ENCODE peak calls at places on chromosomes 3 and 15, in seven cellular contexts. Y, I, D, V, P, T and F are unnamed samples.

GRCh38 chr3:12178091-12178820 is 19.5 kb upstream of the TIMP4 start:
- DNase-seq in Y (peak), I (peak), D (no peak), V (peak), P (no peak), T (no peak), F (no peak)

GRCh38 chr3:33061782-33062181 is 35.2 kb downstream of the GLB1 start:
- DNase-seq in Y (no peak), I (peak), D (no peak), V (no peak), P (peak), T (no peak), F (no peak)

GRCh38 chr3:4741404-4742307 is 237.6 kb upstream of the BHLHE40 start:
- DNase-seq in Y (peak), I (peak), D (peak), V (peak), P (peak), T (no peak), F (peak)

GRCh38 chr3:74739242-74739641 is 124.8 kb upstream of the CNTN3 start:
- DNase-seq in Y (no peak), I (no peak), D (no peak), V (no peak), P (no peak), T (no peak), F (no peak)

GRCh38 chr3:44136421-44136820 is 105.3 kb upstream of the TOPAZ1 start:
- DNase-seq in Y (no peak), I (no peak), D (no peak), V (no peak), P (no peak), T (no peak), F (no peak)

GRCh38 chr3:187150599-187150998 is 11.3 kb upstream of the RPL39L start:
- DNase-seq in Y (no peak), I (no peak), D (no peak), V (no peak), P (no peak), T (no peak), F (peak)

GRCh38 chr3:112302881-112303761 is 9.1 kb upstream of the SLC9C1 start:
- DNase-seq in Y (no peak), I (peak), D (no peak), V (no peak), P (no peak), T (no peak), F (no peak)

GRCh38 chr3:47475029-47475569 is 642 bp downstream of the SCAP start:
- DNase-seq in Y (no peak), I (peak), D (no peak), V (no peak), P (no peak), T (no peak), F (peak)

GRCh38 chr3:113746955-113747718 is at the start of gene ATP6V1A:
- DNase-seq in Y (peak), I (no peak), D (no peak), V (no peak), P (peak), T (peak), F (peak)

GRCh38 chr3:50316657-50317242 is 5.8 kb downstream of the HYAL2 start:
- DNase-seq in Y (no peak), I (peak), D (peak), V (peak), P (peak), T (peak), F (peak)

GRCh38 chr15:42619641-42620371 is 44.4 kb downstream of the STARD9 start:
- DNase-seq in Y (no peak), I (no peak), D (no peak), V (no peak), P (no peak), T (no peak), F (no peak)

GRCh38 chr3:172332256-172333041 is 115.8 kb downstream of the GHSR start:
- DNase-seq in Y (peak), I (peak), D (no peak), V (peak), P (peak), T (peak), F (peak)

GRCh38 chr3:168517514-168518071 is 421.9 kb upstream of the GOLIM4 start:
- DNase-seq in Y (peak), I (peak), D (no peak), V (no peak), P (no peak), T (no peak), F (no peak)

GRCh38 chr3:148737104-148737525 is 39.4 kb downstream of the AGTR1 start:
- DNase-seq in Y (peak), I (peak), D (no peak), V (peak), P (no peak), T (no peak), F (no peak)

GRCh38 chr3:151169262-151169661 is 33.8 kb downstream of the GPR171 start:
- DNase-seq in Y (no peak), I (peak), D (no peak), V (no peak), P (no peak), T (no peak), F (no peak)

GRCh38 chr15:60580068-60580467 is 101.1 kb upstream of the ICE2 start:
- DNase-seq in Y (no peak), I (no peak), D (no peak), V (no peak), P (no peak), T (no peak), F (no peak)

GRCh38 chr3:15979490-15979889 is 181.7 kb upstream of the ANKRD28 start:
- DNase-seq in Y (no peak), I (no peak), D (no peak), V (no peak), P (no peak), T (no peak), F (no peak)

GRCh38 chr3:139448104-139448503 is 28.2 kb downstream of the RBP2 start:
- DNase-seq in Y (no peak), I (no peak), D (no peak), V (no peak), P (peak), T (no peak), F (no peak)

GRCh38 chr15:70104227-70104626 is 6.5 kb upstream of the TLE3 start:
- DNase-seq in Y (peak), I (no peak), D (no peak), V (no peak), P (no peak), T (no peak), F (no peak)

GRCh38 chr3:125437631-125438435 is 62.7 kb upstream of the ZNF148 start:
- DNase-seq in Y (peak), I (peak), D (peak), V (peak), P (no peak), T (no peak), F (peak)

GRCh38 chr15:48868549-48868948 is 9.4 kb upstream of the EID1 start:
- DNase-seq in Y (no peak), I (peak), D (no peak), V (no peak), P (no peak), T (no peak), F (no peak)

GRCh38 chr3:150830745-150831144 is 67.8 kb upstream of the SIAH2 start:
- DNase-seq in Y (no peak), I (no peak), D (no peak), V (no peak), P (no peak), T (no peak), F (no peak)

GRCh38 chr3:160403028-160403545 is 3.6 kb downstream of the SMC4 start:
- DNase-seq in Y (no peak), I (peak), D (no peak), V (no peak), P (no peak), T (no peak), F (no peak)

GRCh38 chr3:14151471-14152083 is 26.7 kb downstream of the TMEM43 start:
- DNase-seq in Y (no peak), I (no peak), D (no peak), V (no peak), P (no peak), T (no peak), F (no peak)

GRCh38 chr15:43748376-43748775 is 2.1 kb downstream of the PDIA3 start:
- DNase-seq in Y (no peak), I (peak), D (no peak), V (no peak), P (no peak), T (no peak), F (no peak)

GRCh38 chr15:90560229-90560771 is 30.6 kb downstream of the CRTC3 start:
- DNase-seq in Y (no peak), I (peak), D (no peak), V (peak), P (no peak), T (peak), F (peak)

GRCh38 chr3:8627541-8627940 is 17.1 kb downstream of the SSUH2 start:
- DNase-seq in Y (no peak), I (no peak), D (no peak), V (no peak), P (no peak), T (no peak), F (no peak)

GRCh38 chr15:68643216-68643830 is 64.5 kb downstream of the CORO2B start:
- DNase-seq in Y (no peak), I (no peak), D (no peak), V (no peak), P (no peak), T (peak), F (no peak)

GRCh38 chr3:146625117-146625775 is 20.1 kb upstream of the PLSCR5 start:
- DNase-seq in Y (no peak), I (peak), D (no peak), V (no peak), P (no peak), T (no peak), F (no peak)

GRCh38 chr15:60740787-60741354 is 261.9 kb upstream of the ICE2 start:
- DNase-seq in Y (peak), I (peak), D (no peak), V (no peak), P (no peak), T (no peak), F (no peak)

GRCh38 chr3:48562367-48563095 is 1.1 kb downstream of the UCN2 start:
- DNase-seq in Y (peak), I (no peak), D (no peak), V (no peak), P (no peak), T (no peak), F (no peak)

GRCh38 chr3:48558446-48559134 is 2.0 kb upstream of the PFKFB4 start:
- DNase-seq in Y (peak), I (no peak), D (no peak), V (no peak), P (no peak), T (no peak), F (peak)

GRCh38 chr3:48563382-48563918 is at the start of gene UCN2:
- DNase-seq in Y (no peak), I (peak), D (no peak), V (no peak), P (peak), T (no peak), F (no peak)

GRCh38 chr3:48561045-48561736 is 2.4 kb downstream of the UCN2 start:
- DNase-seq in Y (no peak), I (peak), D (no peak), V (peak), P (peak), T (no peak), F (peak)

DNA sequence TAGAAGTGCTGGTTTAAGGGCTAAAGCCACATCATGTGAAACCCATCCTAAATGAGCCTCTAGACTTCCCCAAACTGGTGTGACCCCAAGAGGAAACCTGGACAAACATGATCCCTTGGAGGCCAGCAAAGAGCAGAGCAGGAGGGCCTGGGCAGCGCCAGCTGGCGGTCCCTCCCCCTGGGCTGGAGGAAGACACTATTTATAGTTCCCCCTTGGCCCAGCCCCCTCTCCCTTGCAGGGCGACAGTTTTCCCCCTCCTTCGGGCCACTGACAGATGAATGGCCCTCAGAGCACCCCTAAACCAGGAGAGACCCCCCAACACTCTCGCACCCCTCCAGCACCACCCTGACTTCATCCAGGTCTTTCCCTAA is 2.9 kb downstream of the UCN2 start:
- DNase-seq in Y (no peak), I (no peak), D (no peak), V (no peak), P (no peak), T (no peak), F (no peak)
- TF ChIP-seq POLR2A in Y (no peak), I (no peak), D (no peak), V (no peak), P (no peak), T (no peak), F (no peak)

GRCh38 chr15:77228831-77229230 is 157.9 kb upstream of the TSPAN3 start:
- DNase-seq in Y (no peak), I (no peak), D (no peak), V (no peak), P (no peak), T (no peak), F (no peak)
- TF ChIP-seq POLR2A in Y (no peak), I (no peak), D (no peak), V (no peak), P (no peak), T (no peak), F (no peak)

GRCh38 chr3:192847918-192848317 is 69.7 kb downstream of the MB21D2 start:
- DNase-seq in Y (no peak), I (peak), D (no peak), V (no peak), P (no peak), T (no peak), F (no peak)

GRCh38 chr3:192848371-192849233 is 69.1 kb downstream of the MB21D2 start:
- DNase-seq in Y (no peak), I (peak), D (no peak), V (no peak), P (no peak), T (no peak), F (no peak)

GRCh38 chr3:192855434-192855833 is 62.2 kb downstream of the MB21D2 start:
- DNase-seq in Y (no peak), I (no peak), D (no peak), V (no peak), P (no peak), T (no peak), F (no peak)

GRCh38 chr3:192850501-192850981 is 67.1 kb downstream of the MB21D2 start:
- DNase-seq in Y (no peak), I (peak), D (no peak), V (no peak), P (peak), T (no peak), F (peak)

GRCh38 chr3:192851821-192852352 is 65.8 kb downstream of the MB21D2 start:
- DNase-seq in Y (peak), I (peak), D (peak), V (no peak), P (peak), T (peak), F (peak)
- TF ChIP-seq POLR2A in Y (no peak), I (no peak), D (no peak), V (no peak), P (no peak), T (no peak), F (no peak)

GRCh38 chr3:17753271-17753992 is 11.0 kb upstream of the TBC1D5 start:
- DNase-seq in Y (no peak), I (no peak), D (no peak), V (no peak), P (no peak), T (no peak), F (no peak)

GRCh38 chr3:17755836-17756235 is 13.4 kb upstream of the TBC1D5 start:
- DNase-seq in Y (no peak), I (no peak), D (no peak), V (no peak), P (no peak), T (no peak), F (no peak)

GRCh38 chr3:17749705-17750293 is 7.4 kb upstream of the TBC1D5 start:
- DNase-seq in Y (no peak), I (no peak), D (no peak), V (no peak), P (no peak), T (no peak), F (peak)

GRCh38 chr3:17752441-17752840 is 10.0 kb upstream of the TBC1D5 start:
- DNase-seq in Y (no peak), I (no peak), D (no peak), V (no peak), P (no peak), T (no peak), F (no peak)

DNA sequence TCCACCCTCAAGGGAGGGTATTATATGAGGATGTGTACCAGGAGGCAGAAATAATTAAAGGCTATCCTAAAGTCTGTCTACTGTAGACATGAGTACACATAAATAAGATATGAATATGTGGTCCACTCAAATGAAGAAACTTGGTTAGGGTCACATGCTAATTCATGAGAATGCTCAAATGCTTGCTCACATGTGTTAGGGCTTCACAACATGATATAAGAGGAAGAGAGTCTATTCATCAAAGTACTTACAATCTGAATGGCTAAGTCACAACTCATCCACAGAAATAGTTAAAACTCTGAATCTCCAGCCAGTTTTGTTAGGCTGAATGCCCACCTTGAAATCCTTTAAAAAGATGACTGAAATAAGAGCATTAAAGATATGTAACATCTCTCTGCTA is 10.4 kb upstream of the TBC1D5 start:
- DNase-seq in Y (no peak), I (no peak), D (no peak), V (no peak), P (no peak), T (no peak), F (no peak)
- TF ChIP-seq POLR2A in Y (no peak), I (no peak), D (no peak), V (no peak), P (no peak), T (no peak), F (no peak)

GRCh38 chr15:57143511-57144078 is 225.2 kb downstream of the TCF12 start:
- DNase-seq in Y (no peak), I (no peak), D (no peak), V (no peak), P (no peak), T (no peak), F (no peak)
- TF ChIP-seq POLR2A in Y (no peak), I (no peak), D (no peak), V (no peak), P (no peak), T (no peak), F (no peak)

GRCh38 chr3:37290551-37290950 is 116.2 kb upstream of the LRRFIP2 start:
- DNase-seq in Y (no peak), I (peak), D (no peak), V (no peak), P (no peak), T (no peak), F (no peak)

GRCh38 chr3:37291275-37291700 is 116.9 kb upstream of the LRRFIP2 start:
- DNase-seq in Y (no peak), I (peak), D (no peak), V (no peak), P (peak), T (no peak), F (no peak)

GRCh38 chr3:37282996-37283395 is 108.6 kb upstream of the LRRFIP2 start:
- DNase-seq in Y (no peak), I (peak), D (no peak), V (no peak), P (no peak), T (no peak), F (no peak)

GRCh38 chr3:37293646-37294045 is 119.3 kb upstream of the LRRFIP2 start:
- DNase-seq in Y (no peak), I (no peak), D (no peak), V (no peak), P (no peak), T (no peak), F (no peak)

GRCh38 chr3:37287776-37288175 is 113.4 kb upstream of the LRRFIP2 start:
- DNase-seq in Y (no peak), I (peak), D (no peak), V (no peak), P (peak), T (no peak), F (no peak)
- TF ChIP-seq POLR2A in Y (no peak), I (no peak), D (no peak), V (no peak), P (no peak), T (no peak), F (no peak)